ENCODE peak calls at places on chromosomes 13 and 19, in four cellular contexts. R, K, T and N are unnamed samples.

GRCh38 chr13:91722267-91722884 is 324.0 kb downstream of the GPC5 start:
- DNase-seq in R (no peak), K (no peak), T (peak; percentile 57), N (no peak)

GRCh38 chr13:104491951-104492350 is 1425.7 kb upstream of the SLC10A2 start:
- DNase-seq in R (no peak), K (no peak), T (no peak), N (no peak)

GRCh38 chr19:1000591-1001537 is 645 bp downstream of the GRIN3B start:
- DNase-seq in R (no peak), K (peak; percentile 51), T (no peak), N (no peak)

GRCh38 chr19:5603626-5604025 is 18.9 kb downstream of the SAFB2 start:
- DNase-seq in R (no peak), K (no peak), T (no peak), N (no peak)

GRCh38 chr19:50952890-50953289 is at the start of gene KLK5:
- DNase-seq in R (no peak), K (no peak), T (no peak), N (no peak)

GRCh38 chr19:30406220-30406944 is 34.2 kb downstream of the ZNF536 start:
- DNase-seq in R (peak; percentile 10), K (peak; percentile 69), T (peak; percentile 15), N (no peak)

GRCh38 chr19:10611907-10612306 is 13.4 kb upstream of the SLC44A2 start:
- DNase-seq in R (no peak), K (no peak), T (no peak), N (no peak)

GRCh38 chr13:78382481-78382880 is 220.9 kb downstream of the POU4F1 start:
- DNase-seq in R (no peak), K (no peak), T (no peak), N (no peak)

GRCh38 chr19:58009301-58009665 is 6.7 kb upstream of the ZNF606 start:
- DNase-seq in R (no peak), K (no peak), T (no peak), N (no peak)

GRCh38 chr19:2804156-2805004 is 15.3 kb upstream of the ZNF554 start:
- DNase-seq in R (no peak), K (no peak), T (no peak), N (no peak)

GRCh38 chr19:49570997-49571676 is 9.2 kb downstream of the NOSIP start:
- DNase-seq in R (peak; percentile 76), K (no peak), T (peak; percentile 27), N (no peak)

GRCh38 chr19:8452446-8453123 is 7.8 kb downstream of the HNRNPM start:
- DNase-seq in R (no peak), K (no peak), T (no peak), N (no peak)

GRCh38 chr19:50313812-50314536 is 15.2 kb downstream of the KCNC3 start:
- DNase-seq in R (no peak), K (no peak), T (no peak), N (no peak)

GRCh38 chr13:77343841-77344240 is 16.9 kb upstream of the MYCBP2 start:
- DNase-seq in R (no peak), K (no peak), T (no peak), N (no peak)

DNA sequence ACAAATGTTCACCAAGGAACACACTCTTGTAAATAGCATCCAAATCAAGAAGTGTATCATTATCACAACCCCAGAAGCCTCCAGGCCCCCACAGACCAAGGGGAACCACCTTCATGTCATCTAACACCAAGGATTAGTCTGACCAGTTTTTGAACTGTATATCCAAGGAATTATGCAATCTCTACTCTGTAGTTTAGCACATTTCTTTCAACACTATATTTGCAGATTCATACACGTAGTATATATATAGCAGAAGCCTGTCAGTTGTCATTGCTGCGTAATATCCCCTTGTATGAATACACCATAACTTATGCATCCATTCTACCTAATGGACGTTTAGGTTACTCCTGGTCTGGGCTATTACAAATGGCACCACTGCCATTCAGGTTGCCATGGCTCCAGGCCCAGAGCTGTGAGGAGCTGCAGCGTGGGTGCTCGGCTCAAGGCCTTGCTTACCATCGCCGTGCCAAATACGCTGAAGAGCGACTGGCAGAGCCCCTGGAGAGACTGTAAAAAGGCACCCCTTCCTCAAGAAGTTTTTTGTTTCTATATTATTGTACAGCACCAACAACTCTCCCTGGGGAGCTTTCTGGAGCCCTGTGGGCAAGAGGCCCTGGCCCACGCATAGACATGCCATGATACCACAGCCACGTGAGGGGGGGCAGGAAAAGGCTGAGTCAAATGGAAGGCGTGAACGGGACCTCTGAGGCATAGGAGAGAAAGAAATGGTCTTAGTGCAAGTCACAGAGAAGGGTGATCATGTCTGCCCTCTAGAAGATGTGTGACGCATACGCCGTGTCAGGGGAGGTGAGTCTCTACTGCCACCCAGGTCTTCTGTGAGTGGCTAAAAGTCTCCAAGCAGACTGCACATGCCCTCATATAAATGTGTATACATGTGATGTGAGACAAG is 10.8 kb downstream of the LATS2 start:
- DNase-seq in R (no peak), K (no peak), T (no peak), N (no peak)
- TF ChIP-seq POLR2AphosphoS2 in R (no peak), K (no peak), T (no peak), N (no peak)

DNA sequence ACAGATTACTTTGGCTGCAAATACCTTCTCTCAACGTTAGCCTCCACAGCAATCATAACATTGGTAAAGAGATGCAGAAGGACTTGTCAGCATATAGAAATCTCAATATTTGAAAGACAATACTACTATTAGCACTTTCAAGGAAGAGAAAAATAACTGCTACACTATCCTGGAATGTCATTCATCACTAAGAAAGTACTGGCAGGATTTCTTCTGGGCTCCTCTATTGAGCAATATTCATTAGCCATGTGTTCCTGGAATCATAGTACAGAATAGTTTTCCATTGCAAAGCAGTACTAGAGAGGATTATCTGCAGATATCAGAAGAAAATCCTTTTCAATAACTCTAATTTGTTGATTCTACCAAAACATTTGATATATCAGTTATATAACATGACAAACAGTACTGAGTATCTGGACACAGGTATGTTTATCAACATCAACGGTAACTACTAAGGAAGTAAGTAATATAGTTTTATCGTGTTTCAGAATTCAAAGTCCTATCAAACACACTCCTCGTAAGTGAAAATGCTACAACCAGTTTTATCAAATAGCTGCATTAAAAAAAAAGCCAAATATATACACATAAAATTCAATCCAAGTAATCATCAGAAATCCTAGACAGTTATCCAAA is 27.3 kb downstream of the INTS6 start:
- DNase-seq in R (no peak), K (no peak), T (no peak), N (no peak)
- TF ChIP-seq POLR2AphosphoS2 in R (no peak), K (no peak), T (no peak), N (no peak)

DNA sequence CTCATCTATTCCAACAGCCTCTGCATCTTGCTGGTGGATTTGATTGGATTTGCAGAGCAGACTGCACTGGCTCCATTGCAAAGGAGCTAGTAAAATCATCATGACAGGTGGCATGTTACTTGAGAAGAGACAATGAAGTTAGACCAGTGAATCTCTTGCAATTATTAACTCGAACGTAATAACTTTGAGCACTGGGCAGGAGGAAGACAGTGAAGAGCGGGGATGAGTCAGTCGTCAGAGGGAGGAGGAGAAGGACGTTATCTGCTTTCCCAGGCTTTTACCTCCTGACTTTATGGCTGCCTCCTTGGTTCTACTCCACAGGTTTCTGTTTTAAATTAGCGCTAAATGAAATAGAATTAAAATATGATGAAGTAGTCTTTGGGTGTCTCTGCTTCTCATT is 257.8 kb upstream of the IPO5 start:
- DNase-seq in R (no peak), K (peak; percentile 3), T (no peak), N (no peak)
- TF ChIP-seq POLR2AphosphoS2 in R (no peak), K (no peak), T (no peak), N (no peak)

DNA sequence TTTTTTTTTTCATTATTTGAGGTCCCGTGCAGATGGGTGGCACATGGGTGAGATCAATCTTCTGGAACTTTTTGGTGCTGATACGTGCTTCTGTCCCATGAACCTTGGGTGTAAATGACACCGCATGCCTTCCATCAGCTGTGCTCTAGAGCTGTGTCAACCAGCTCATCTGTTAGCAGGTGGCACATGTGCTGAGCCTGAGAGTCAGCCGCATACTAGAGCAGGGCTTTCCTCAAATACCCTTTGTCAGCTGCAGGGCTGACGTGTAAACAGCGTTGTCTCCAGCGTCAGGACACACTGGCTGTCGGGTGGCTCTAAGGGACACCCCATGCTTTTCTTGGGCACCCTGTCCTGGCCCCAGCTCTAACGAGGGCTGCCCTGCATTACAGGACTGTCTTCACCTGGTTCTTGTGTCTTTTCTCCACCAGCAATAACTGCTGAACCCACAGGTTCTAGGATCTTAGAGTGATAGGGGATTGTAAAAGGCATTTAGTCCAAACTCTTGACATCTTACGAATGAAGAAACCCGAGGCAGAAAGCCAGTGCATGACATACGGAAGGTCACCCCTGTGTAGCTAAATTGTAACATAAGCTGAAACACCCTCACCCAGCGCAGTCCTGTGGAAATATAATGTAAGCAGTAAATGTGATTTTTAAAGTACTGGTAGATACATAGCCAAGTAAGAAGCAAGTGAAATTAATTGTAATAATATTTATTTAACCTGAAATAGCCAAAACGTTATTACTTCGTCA is 119.5 kb downstream of the LRCH1 start:
- DNase-seq in R (no peak), K (no peak), T (no peak), N (no peak)
- TF ChIP-seq POLR2AphosphoS2 in R (no peak), K (no peak), T (no peak), N (no peak)

GRCh38 chr13:21567714-21568113 is 36.3 kb downstream of the MICU2 start:
- DNase-seq in R (no peak), K (no peak), T (peak; percentile 70), N (no peak)
- TF ChIP-seq POLR2AphosphoS2 in R (no peak), K (no peak), T (no peak), N (no peak)

GRCh38 chr13:73166204-73166603 is 107.4 kb downstream of the KLF5 start:
- DNase-seq in R (no peak), K (no peak), T (no peak), N (no peak)

GRCh38 chr13:73169971-73170370 is 111.2 kb downstream of the KLF5 start:
- DNase-seq in R (no peak), K (no peak), T (no peak), N (no peak)

GRCh38 chr13:73168993-73169401 is 110.2 kb downstream of the KLF5 start:
- DNase-seq in R (no peak), K (no peak), T (no peak), N (no peak)

GRCh38 chr13:73168226-73168992 is 109.6 kb downstream of the KLF5 start:
- DNase-seq in R (no peak), K (no peak), T (no peak), N (no peak)

DNA sequence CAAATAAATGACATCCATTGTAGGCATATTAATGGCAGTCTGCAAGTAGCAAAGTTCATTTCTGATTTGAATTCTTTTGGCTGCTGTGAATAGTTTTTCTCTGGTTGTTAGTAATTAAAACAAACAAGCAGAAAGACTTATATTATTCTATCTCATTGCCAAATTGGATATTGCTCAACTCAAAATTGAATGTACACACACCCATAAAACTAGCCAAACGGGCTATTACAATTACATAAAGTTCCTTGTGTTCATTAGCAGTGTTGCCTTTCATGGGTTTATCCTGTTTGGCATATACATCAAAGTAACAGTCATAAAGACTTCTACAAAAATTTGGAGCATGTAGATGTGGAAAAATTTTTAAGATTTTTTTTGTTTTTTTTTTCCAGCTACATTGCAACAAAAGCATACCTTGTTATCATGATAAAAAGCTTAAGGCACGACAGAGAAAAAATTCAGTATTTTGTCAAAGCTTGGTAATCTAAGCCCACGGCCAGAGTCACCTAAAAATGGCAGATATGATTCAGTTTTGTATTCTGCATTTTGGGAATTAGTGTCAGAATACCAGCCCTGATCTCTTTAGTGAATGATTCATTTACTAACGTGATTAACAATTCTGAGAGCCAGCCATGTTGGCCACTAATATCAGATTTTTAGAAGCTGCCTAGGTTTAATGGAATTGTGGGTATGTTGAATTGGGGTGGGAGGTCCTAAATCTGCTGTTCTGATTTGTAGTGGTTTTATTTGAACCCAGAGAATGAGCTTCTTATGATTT is 108.4 kb downstream of the KLF5 start:
- DNase-seq in R (no peak), K (no peak), T (no peak), N (no peak)
- TF ChIP-seq POLR2AphosphoS2 in R (no peak), K (no peak), T (no peak), N (no peak)